ENCODE peak calls at places on chromosome 15, in six cellular contexts. One of them, this sample, is unnamed.

GRCh38 chr15:72784233-72784876 is 797 bp upstream of the ADPGK start:
- DNase-seq in K562: peak; percentile 50
- DNase-seq in sigmoid colon: no peak
- DNase-seq in stomach: no peak
- DNase-seq in tibial nerve: no peak
- DNase-seq in HepG2: peak; percentile 62
- DNase-seq in this sample: peak; percentile 47

GRCh38 chr15:27176785-27177406 is 205.9 kb downstream of the GABRG3 start:
- DNase-seq in K562: no peak
- DNase-seq in sigmoid colon: no peak
- DNase-seq in stomach: no peak
- DNase-seq in tibial nerve: no peak
- DNase-seq in HepG2: no peak
- DNase-seq in this sample: no peak

GRCh38 chr15:101497017-101497416 is 7.5 kb upstream of the PCSK6 start:
- DNase-seq in K562: no peak
- DNase-seq in sigmoid colon: no peak
- DNase-seq in stomach: no peak
- DNase-seq in tibial nerve: no peak
- DNase-seq in HepG2: no peak
- DNase-seq in this sample: no peak

GRCh38 chr15:84842781-84843180 is 25.6 kb downstream of the ALPK3 start:
- DNase-seq in K562: no peak
- DNase-seq in sigmoid colon: no peak
- DNase-seq in stomach: no peak
- DNase-seq in tibial nerve: no peak
- DNase-seq in HepG2: no peak
- DNase-seq in this sample: no peak

GRCh38 chr15:88631464-88632028 is 7.3 kb upstream of the ISG20 start:
- DNase-seq in K562: no peak
- DNase-seq in sigmoid colon: peak; percentile 68
- DNase-seq in stomach: no peak
- DNase-seq in tibial nerve: no peak
- DNase-seq in HepG2: no peak
- DNase-seq in this sample: peak; percentile 47

GRCh38 chr15:101258238-101259144 is 6.6 kb upstream of the CHSY1 start:
- DNase-seq in K562: peak; percentile 37
- DNase-seq in sigmoid colon: peak; percentile 78
- DNase-seq in stomach: peak; percentile 71
- DNase-seq in tibial nerve: no peak
- DNase-seq in HepG2: peak; percentile 57
- DNase-seq in this sample: peak; percentile 53

GRCh38 chr15:73127302-73127936 is 75.2 kb downstream of the NEO1 start:
- DNase-seq in K562: peak; percentile 37
- DNase-seq in sigmoid colon: no peak
- DNase-seq in stomach: no peak
- DNase-seq in tibial nerve: no peak
- DNase-seq in HepG2: peak; percentile 33
- DNase-seq in this sample: no peak

GRCh38 chr15:36414670-36415069 is 164.8 kb upstream of the CDIN1 start:
- DNase-seq in K562: no peak
- DNase-seq in sigmoid colon: no peak
- DNase-seq in stomach: no peak
- DNase-seq in tibial nerve: no peak
- DNase-seq in HepG2: no peak
- DNase-seq in this sample: no peak

GRCh38 chr15:48939686-48940085 is 24.0 kb downstream of the SHC4 start:
- DNase-seq in K562: no peak
- DNase-seq in sigmoid colon: no peak
- DNase-seq in stomach: no peak
- DNase-seq in tibial nerve: no peak
- DNase-seq in HepG2: no peak
- DNase-seq in this sample: no peak

GRCh38 chr15:88646951-88647350 is 8.1 kb downstream of the ISG20 start:
- DNase-seq in K562: no peak
- DNase-seq in sigmoid colon: peak; percentile 29
- DNase-seq in stomach: peak; percentile 22
- DNase-seq in tibial nerve: no peak
- DNase-seq in HepG2: no peak
- DNase-seq in this sample: no peak

GRCh38 chr15:48645558-48646330 is at the start of gene FBN1:
- DNase-seq in K562: no peak
- DNase-seq in sigmoid colon: peak; percentile 90
- DNase-seq in stomach: peak; percentile 31
- DNase-seq in tibial nerve: peak; percentile 67
- DNase-seq in HepG2: peak; percentile 15
- DNase-seq in this sample: peak; percentile 89

GRCh38 chr15:100900136-100900894 is 18.8 kb upstream of the LRRK1 start:
- DNase-seq in K562: peak; percentile 22
- DNase-seq in sigmoid colon: no peak
- DNase-seq in stomach: no peak
- DNase-seq in tibial nerve: no peak
- DNase-seq in HepG2: no peak
- DNase-seq in this sample: peak; percentile 63

GRCh38 chr15:47607750-47608149 is 109.6 kb upstream of the SEMA6D start:
- DNase-seq in K562: no peak
- DNase-seq in sigmoid colon: no peak
- DNase-seq in stomach: no peak
- DNase-seq in tibial nerve: no peak
- DNase-seq in HepG2: no peak
- DNase-seq in this sample: peak; percentile 51

DNA sequence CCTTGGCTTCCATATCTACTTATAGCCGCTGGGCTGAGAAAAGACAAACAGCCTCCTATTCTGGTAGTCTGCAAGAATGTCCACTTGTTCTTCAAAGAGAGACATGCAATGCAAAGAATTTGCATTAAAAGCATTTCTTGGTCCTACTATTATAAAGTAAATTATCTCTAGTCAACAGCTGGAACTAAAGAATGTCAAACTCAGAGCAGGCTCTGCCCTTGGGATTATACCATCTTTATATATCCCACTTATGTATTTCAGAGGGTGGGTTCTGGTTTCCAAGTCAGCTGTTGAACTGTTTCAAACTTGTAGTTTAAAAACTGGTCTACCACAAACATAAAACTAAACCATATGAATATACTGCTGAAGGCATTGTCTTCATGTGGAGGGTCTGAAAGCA is 7.0 kb upstream of the ACTC1 start:
- DNase-seq in K562: no peak
- DNase-seq in sigmoid colon: no peak
- DNase-seq in stomach: no peak
- DNase-seq in tibial nerve: no peak
- DNase-seq in HepG2: no peak
- DNase-seq in this sample: no peak
- TF ChIP-seq CTCF in K562: no peak
- TF ChIP-seq CTCF in sigmoid colon: no peak
- TF ChIP-seq CTCF in stomach: no peak
- TF ChIP-seq CTCF in tibial nerve: no peak
- TF ChIP-seq CTCF in HepG2: no peak
- TF ChIP-seq CTCF in this sample: no peak

DNA sequence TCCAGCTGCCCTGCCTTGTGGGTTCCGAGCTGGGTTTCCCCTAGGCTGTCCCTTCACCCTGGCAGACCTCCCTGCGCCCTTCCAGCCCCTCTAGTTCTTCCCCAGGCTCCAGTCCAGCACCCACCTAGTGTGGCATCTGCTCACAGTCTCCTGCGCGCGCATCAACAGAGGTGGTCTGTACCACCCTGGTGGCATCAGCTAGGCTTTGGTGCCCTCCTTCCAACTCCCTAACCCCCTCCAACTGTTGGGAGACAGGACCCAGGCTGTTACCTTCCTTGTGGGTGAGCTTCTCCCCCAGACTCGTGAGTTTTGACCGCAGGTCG is 8.0 kb downstream of the CALML4 start:
- DNase-seq in K562: no peak
- DNase-seq in sigmoid colon: no peak
- DNase-seq in stomach: no peak
- DNase-seq in tibial nerve: no peak
- DNase-seq in HepG2: no peak
- DNase-seq in this sample: peak; percentile 19
- H3K36me3 ChIP-seq in K562: peaks cover 47% of the 10 kb centered on the region
- H3K36me3 ChIP-seq in sigmoid colon: peaks cover 17% of the 10 kb centered on the region
- H3K36me3 ChIP-seq in stomach: peaks cover 45% of the 10 kb centered on the region
- H3K36me3 ChIP-seq in tibial nerve: no peaks in the 10 kb centered on the region
- H3K36me3 ChIP-seq in HepG2: peaks cover 14% of the 10 kb centered on the region
- H3K36me3 ChIP-seq in this sample: no peaks in the 10 kb centered on the region

GRCh38 chr15:99210334-99210733 is 39.0 kb downstream of the TTC23 start:
- DNase-seq in K562: no peak
- DNase-seq in sigmoid colon: peak; percentile 76
- DNase-seq in stomach: no peak
- DNase-seq in tibial nerve: no peak
- DNase-seq in HepG2: no peak
- DNase-seq in this sample: no peak
- TF ChIP-seq EP300 in K562: no peak
- TF ChIP-seq EP300 in sigmoid colon: peak; percentile 100
- TF ChIP-seq EP300 in stomach: peak; percentile 90
- TF ChIP-seq EP300 in tibial nerve: no peak
- TF ChIP-seq EP300 in HepG2: no peak
- TF ChIP-seq EP300 in this sample: no peak

GRCh38 chr15:70259640-70260066 is 161.9 kb upstream of the TLE3 start:
- DNase-seq in K562: peak; percentile 39
- DNase-seq in sigmoid colon: no peak
- DNase-seq in stomach: no peak
- DNase-seq in tibial nerve: no peak
- DNase-seq in HepG2: peak; percentile 9
- DNase-seq in this sample: no peak
- TF ChIP-seq CTCF in K562: peak; percentile 15
- TF ChIP-seq CTCF in sigmoid colon: no peak
- TF ChIP-seq CTCF in stomach: no peak
- TF ChIP-seq CTCF in tibial nerve: no peak
- TF ChIP-seq CTCF in HepG2: peak; percentile 40
- TF ChIP-seq CTCF in this sample: no peak

GRCh38 chr15:58641660-58642059 is 107.8 kb downstream of the ADAM10 start:
- DNase-seq in K562: no peak
- DNase-seq in sigmoid colon: no peak
- DNase-seq in stomach: no peak
- DNase-seq in tibial nerve: no peak
- DNase-seq in HepG2: no peak
- DNase-seq in this sample: no peak
- H3K36me3 ChIP-seq in K562: peaks cover 74% of the 10 kb centered on the region
- H3K36me3 ChIP-seq in sigmoid colon: peaks cover 33% of the 10 kb centered on the region
- H3K36me3 ChIP-seq in stomach: peaks cover 56% of the 10 kb centered on the region
- H3K36me3 ChIP-seq in tibial nerve: no peaks in the 10 kb centered on the region
- H3K36me3 ChIP-seq in HepG2: peaks cover 54% of the 10 kb centered on the region
- H3K36me3 ChIP-seq in this sample: no peaks in the 10 kb centered on the region

DNA sequence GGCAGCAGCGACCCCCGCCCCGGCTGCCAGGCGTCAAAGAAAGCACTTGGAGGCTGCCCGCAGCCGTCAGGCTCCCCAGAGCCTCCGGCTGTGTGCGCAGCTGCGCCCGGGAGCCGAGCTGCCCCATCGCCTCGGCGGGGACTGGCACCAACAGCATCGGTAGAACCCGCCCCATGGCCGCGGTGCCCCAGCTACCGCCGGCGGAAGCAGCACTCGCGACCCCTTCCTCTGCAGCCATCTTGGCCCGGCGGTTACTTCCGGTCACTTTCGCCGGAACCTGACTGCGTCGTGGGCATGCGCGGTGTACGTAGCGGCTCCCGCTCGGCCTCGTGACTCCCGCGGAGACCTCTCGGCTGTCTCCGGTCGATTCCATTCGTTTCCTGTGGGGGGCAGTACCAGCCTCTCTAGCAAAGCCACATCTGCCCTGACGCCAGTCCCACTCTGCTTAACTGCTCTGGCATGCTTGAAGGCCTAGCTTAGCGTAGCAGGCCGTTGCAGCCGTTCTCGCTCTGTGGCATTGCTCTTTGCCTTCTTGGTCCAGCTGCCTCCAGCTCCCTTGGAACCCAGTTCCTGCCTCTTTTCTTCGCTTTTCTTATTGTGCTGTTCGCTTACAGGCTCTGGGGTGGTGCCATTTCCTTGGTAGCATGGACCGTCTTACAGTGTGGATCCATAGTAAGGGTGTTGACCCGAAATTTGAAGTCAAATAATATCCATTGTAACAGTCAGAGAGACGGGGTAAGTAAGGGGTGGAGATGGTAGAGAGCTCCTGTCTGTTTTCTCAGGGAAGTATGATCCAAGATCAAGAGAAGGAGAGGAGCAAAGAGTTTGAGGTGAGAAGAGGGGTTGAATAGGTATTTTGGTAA is at the start of gene SPG11:
- DNase-seq in K562: peak; percentile 97
- DNase-seq in sigmoid colon: peak; percentile 99
- DNase-seq in stomach: peak; percentile 99
- DNase-seq in tibial nerve: peak; percentile 96
- DNase-seq in HepG2: peak; percentile 96
- DNase-seq in this sample: peak; percentile 98
- TF ChIP-seq EP300 in K562: no peak
- TF ChIP-seq EP300 in sigmoid colon: peak; percentile 59
- TF ChIP-seq EP300 in stomach: no peak
- TF ChIP-seq EP300 in tibial nerve: peak; percentile 88
- TF ChIP-seq EP300 in HepG2: no peak
- TF ChIP-seq EP300 in this sample: no peak

GRCh38 chr15:77419836-77420609 is at the start of gene PEAK1:
- DNase-seq in K562: peak; percentile 93
- DNase-seq in sigmoid colon: peak; percentile 100
- DNase-seq in stomach: peak; percentile 100
- DNase-seq in tibial nerve: peak; percentile 99
- DNase-seq in HepG2: peak; percentile 97
- DNase-seq in this sample: peak; percentile 100
- TF ChIP-seq CTCF in K562: no peak
- TF ChIP-seq CTCF in sigmoid colon: no peak
- TF ChIP-seq CTCF in stomach: no peak
- TF ChIP-seq CTCF in tibial nerve: no peak
- TF ChIP-seq CTCF in HepG2: no peak
- TF ChIP-seq CTCF in this sample: no peak

DNA sequence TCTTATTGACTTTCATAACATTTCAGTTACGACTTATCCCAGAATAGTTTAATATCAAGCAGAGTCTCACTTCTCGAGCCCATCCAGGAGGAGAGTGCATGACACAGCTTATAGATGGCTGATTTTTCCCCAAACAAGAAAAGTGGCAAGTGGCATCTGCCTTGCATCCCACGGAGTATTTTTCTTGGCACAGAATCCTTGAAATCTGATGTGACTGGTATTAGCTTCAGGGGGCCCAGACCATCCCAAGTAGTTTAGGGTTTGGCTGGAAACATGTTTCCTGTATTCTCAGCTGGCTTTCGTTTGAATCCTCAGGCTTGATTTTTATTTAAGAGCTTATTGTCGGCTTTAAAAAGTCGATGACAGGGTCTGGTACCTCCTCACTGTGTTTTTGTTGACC is 20.7 kb upstream of the FBXL22 start:
- DNase-seq in K562: no peak
- DNase-seq in sigmoid colon: no peak
- DNase-seq in stomach: no peak
- DNase-seq in tibial nerve: no peak
- DNase-seq in HepG2: no peak
- DNase-seq in this sample: no peak
- H3K36me3 ChIP-seq in K562: peaks cover 53% of the 10 kb centered on the region
- H3K36me3 ChIP-seq in sigmoid colon: peaks cover 45% of the 10 kb centered on the region
- H3K36me3 ChIP-seq in stomach: peaks cover 85% of the 10 kb centered on the region
- H3K36me3 ChIP-seq in tibial nerve: no peaks in the 10 kb centered on the region
- H3K36me3 ChIP-seq in HepG2: peaks cover 42% of the 10 kb centered on the region
- H3K36me3 ChIP-seq in this sample: no peaks in the 10 kb centered on the region

This sample was measured in ovary.